ENCODE peak calls at places on chromosomes 11 and 22, in five cellular contexts. K, F, M, C and Y are unnamed samples.

GRCh38 chr22:48478529-48479265 is 1349.0 kb downstream of the BRD1 start:
- DNase-seq in K (no peak), F (no peak), M (no peak), C (peak), Y (no peak)

GRCh38 chr22:28547132-28547842 is 132.4 kb downstream of the TTC28 start:
- DNase-seq in K (no peak), F (no peak), M (peak), C (no peak), Y (no peak)

GRCh38 chr11:121337078-121337477 is 44.5 kb downstream of the SC5D start:
- DNase-seq in K (peak), F (no peak), M (no peak), C (no peak), Y (peak)

GRCh38 chr11:120197254-120197891 is 13.5 kb upstream of the OAF start:
- DNase-seq in K (no peak), F (no peak), M (no peak), C (peak), Y (no peak)

GRCh38 chr11:57778318-57779037 is 16.9 kb downstream of the CTNND1 start:
- DNase-seq in K (no peak), F (peak), M (peak), C (peak), Y (no peak)

GRCh38 chr11:35969089-35970046 is 25.5 kb downstream of the LDLRAD3 start:
- DNase-seq in K (peak), F (peak), M (no peak), C (no peak), Y (no peak)

GRCh38 chr22:31818481-31819392 is 64.9 kb downstream of the DEPDC5 start:
- DNase-seq in K (no peak), F (no peak), M (peak), C (no peak), Y (peak)

GRCh38 chr11:72685560-72686480 is 11.6 kb upstream of the PDE2A start:
- DNase-seq in K (no peak), F (no peak), M (no peak), C (no peak), Y (peak)

GRCh38 chr11:12743834-12744449 is 69.7 kb downstream of the TEAD1 start:
- DNase-seq in K (no peak), F (no peak), M (no peak), C (no peak), Y (no peak)

GRCh38 chr22:21657361-21658118 is 8.3 kb upstream of the PPIL2 start:
- DNase-seq in K (peak), F (peak), M (peak), C (peak), Y (peak)

GRCh38 chr22:30826670-30827355 is 132.1 kb downstream of the OSBP2 start:
- DNase-seq in K (no peak), F (no peak), M (no peak), C (no peak), Y (peak)

GRCh38 chr11:64924910-64925284 is 408 bp downstream of the PPP2R5B start:
- DNase-seq in K (no peak), F (no peak), M (peak), C (no peak), Y (peak)

GRCh38 chr11:66113132-66113856 is 43.2 kb downstream of the PACS1 start:
- DNase-seq in K (no peak), F (no peak), M (peak), C (no peak), Y (no peak)

GRCh38 chr11:128727811-128728431 is 34.0 kb downstream of the FLI1 start:
- DNase-seq in K (no peak), F (no peak), M (no peak), C (peak), Y (no peak)

GRCh38 chr11:128732471-128733277 is 38.8 kb downstream of the FLI1 start:
- DNase-seq in K (peak), F (no peak), M (no peak), C (no peak), Y (no peak)

GRCh38 chr11:128728767-128729587 is 35.1 kb downstream of the FLI1 start:
- DNase-seq in K (no peak), F (no peak), M (no peak), C (no peak), Y (peak)

GRCh38 chr11:128733440-128734115 is 39.7 kb downstream of the FLI1 start:
- DNase-seq in K (peak), F (no peak), M (peak), C (no peak), Y (peak)

DNA sequence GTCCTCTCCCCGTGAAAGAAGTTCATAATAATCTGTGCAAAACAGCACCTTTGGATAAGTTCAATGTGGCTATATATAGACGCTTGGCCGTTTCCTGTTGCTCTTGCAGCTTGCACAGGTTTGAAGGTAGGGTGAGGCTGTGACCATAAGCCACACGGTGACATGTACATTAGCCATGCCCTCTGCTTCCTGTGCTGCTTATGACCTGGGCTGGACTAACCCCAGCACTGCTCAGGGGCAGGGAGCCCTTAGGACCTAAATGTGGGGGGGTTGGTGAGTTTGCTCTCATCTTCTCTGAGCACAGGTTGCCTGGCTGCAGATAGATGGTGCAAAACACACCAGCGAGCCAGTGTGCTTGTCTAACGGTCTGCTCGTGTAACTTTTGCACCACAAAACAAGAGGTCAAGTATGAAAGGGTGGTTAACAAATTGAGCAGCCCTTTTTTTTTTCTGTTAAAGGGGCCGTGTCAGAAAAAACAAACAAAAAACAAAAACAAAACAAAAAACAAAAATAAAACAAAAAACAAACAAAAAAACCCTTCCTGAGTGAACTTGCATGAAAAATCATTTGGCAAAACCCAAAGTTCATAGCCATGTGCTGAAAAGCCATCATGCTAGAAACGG is 37.3 kb downstream of the FLI1 start:
- DNase-seq in K (peak), F (no peak), M (no peak), C (no peak), Y (peak)
- TF ChIP-seq CTCF in K (no peak), F (no peak), M (no peak), C (no peak), Y (no peak)

GRCh38 chr11:68610452-68611116 is 73.8 kb upstream of the GAL start:
- DNase-seq in K (no peak), F (no peak), M (peak), C (no peak), Y (no peak)
- TF ChIP-seq CTCF in K (no peak), F (no peak), M (peak), C (no peak), Y (no peak)

GRCh38 chr22:39560127-39560526 is 10.4 kb upstream of the CACNA1I start:
- DNase-seq in K (no peak), F (no peak), M (no peak), C (no peak), Y (no peak)

GRCh38 chr22:39556970-39557811 is 13.4 kb upstream of the CACNA1I start:
- DNase-seq in K (no peak), F (no peak), M (peak), C (no peak), Y (peak)

GRCh38 chr22:39558950-39559349 is 11.6 kb upstream of the CACNA1I start:
- DNase-seq in K (no peak), F (no peak), M (no peak), C (no peak), Y (no peak)

GRCh38 chr22:39558254-39558727 is 12.3 kb upstream of the CACNA1I start:
- DNase-seq in K (no peak), F (no peak), M (no peak), C (no peak), Y (no peak)

GRCh38 chr22:39559456-39560105 is 11.0 kb upstream of the CACNA1I start:
- DNase-seq in K (peak), F (no peak), M (no peak), C (no peak), Y (peak)
- TF ChIP-seq CTCF in K (peak), F (peak), M (peak), C (no peak), Y (peak)

DNA sequence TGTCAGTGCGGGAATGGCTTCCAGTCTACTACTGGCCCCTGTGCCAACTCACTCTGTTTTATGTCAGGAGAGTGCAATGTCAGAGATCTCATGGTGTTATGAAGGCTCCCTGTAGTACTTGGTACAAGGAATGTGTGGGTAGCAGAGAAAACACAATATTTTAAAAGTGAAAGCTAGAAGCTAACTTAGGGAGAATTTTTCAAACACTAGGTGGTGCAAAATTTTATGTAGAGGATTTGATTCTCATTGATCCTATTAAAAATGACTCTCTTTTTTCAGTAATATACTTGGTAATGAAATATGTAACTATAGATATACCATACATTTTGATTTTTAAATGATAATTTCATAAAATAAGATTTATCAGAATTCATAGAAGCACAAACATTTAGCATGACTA is 134.7 kb downstream of the JRKL start:
- DNase-seq in K (no peak), F (no peak), M (peak), C (no peak), Y (no peak)
- TF ChIP-seq CTCF in K (no peak), F (no peak), M (no peak), C (no peak), Y (no peak)

DNA sequence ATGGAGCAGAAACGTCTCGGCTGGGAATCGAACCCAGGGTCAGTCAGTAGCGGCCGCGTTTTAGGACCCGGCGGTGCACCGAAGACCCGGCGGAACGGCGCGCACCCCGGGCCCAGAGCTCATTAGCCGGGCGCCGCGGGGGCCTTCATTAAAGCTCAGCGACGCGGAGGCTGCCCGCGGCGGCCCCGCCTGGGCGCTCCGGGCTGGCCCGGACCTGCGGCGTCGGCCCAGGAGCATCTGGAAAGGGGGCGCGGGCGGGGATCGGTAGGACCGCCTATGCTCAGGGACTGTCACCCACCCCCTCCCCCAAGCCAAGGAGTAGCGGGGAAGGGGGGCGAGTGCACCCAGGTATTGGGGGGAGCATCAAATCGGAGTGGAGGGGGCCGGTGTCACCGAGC is 52.2 kb downstream of the CYTH4 start:
- DNase-seq in K (no peak), F (no peak), M (no peak), C (no peak), Y (no peak)
- TF ChIP-seq CTCF in K (no peak), F (no peak), M (no peak), C (no peak), Y (no peak)

DNA sequence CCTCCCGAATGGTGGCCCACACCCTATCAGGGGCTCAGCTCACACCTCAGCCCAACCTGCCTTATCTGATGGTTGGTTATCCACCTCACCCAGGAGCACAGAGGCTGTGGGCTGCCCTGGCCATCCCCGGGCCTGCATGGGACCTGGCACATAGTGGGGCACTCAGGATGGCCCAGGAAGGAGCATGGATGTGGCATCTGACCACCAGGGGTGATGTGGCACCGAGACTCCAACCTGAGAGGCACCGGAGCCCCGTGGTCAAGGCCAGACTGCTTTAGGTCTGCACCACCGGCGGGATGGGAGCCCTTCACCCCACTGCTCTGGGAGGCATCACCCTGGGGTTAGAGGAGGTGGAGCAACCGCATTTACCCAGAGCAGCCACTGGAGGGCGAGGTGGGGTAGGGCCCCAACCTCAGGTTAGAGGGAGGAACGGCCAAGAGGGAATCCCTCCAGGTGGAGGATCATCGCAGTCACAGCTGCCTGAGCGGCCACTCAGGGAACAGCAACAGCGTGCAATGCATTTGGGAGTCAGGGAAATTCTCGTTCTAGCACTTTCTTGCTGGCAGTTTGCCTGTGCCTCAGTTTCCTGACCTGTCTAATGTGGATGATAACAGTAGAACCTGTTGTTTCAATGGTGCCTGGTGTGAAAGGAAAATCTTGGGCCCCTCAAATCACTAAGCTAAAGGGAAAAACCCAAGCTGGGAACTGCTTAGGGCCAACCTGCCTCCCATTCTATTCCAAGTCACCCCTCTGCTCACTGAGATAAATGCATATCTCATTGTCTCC is 52.9 kb upstream of the CARS1 start:
- DNase-seq in K (peak), F (peak), M (peak), C (peak), Y (peak)
- TF ChIP-seq CTCF in K (peak), F (peak), M (peak), C (peak), Y (peak)